ENCODE peak calls at places on chromosomes 2 and 18, in eight cellular contexts. A is H54; T is RWPE1; M is breast epithelium; O is SK-N-SH; W is stimulated activated naive CD8-positive, alpha-beta T cell treated with anti-CD3 and anti-CD28 coated beads, Interleukin-15, Interleukin-2, amounts not matched to agents 100 U/mL and 50 U/mL, for 24 hours; J is heart left ventricle; B is hippocampal formation. Q is an unnamed sample.

GRCh38 chr18:5457467-5457957 is 86.3 kb downstream of the EPB41L3 start:
- DNase-seq in A (no peak), B (no peak), O (no peak), M (no peak), T (no peak), W (no peak), J (no peak), Q (no peak)

GRCh38 chr2:28452534-28453081 is 43.3 kb upstream of the PLB1 start:
- DNase-seq in O (peak; percentile 83), W (peak; percentile 92), A (peak; percentile 60), J (peak; percentile 75), T (peak; percentile 51), B (no peak), M (no peak), Q (peak; percentile 90)

GRCh38 chr2:83103602-83104001 is 1355.5 kb downstream of the SUCLG1 start:
- DNase-seq in A (no peak), J (no peak), M (no peak), T (peak; percentile 53), W (no peak), B (no peak), O (no peak), Q (no peak)

GRCh38 chr2:180006236-180006635 is 861 bp downstream of the CWC22 start:
- DNase-seq in J (no peak), B (no peak), A (no peak), M (no peak), T (no peak), O (peak; percentile 9), W (no peak), Q (no peak)

GRCh38 chr2:40760071-40760666 is 308.3 kb upstream of the SLC8A1 start:
- DNase-seq in W (no peak), J (peak; percentile 30), M (no peak), A (no peak), O (peak; percentile 25), T (peak; percentile 22), B (no peak), Q (no peak)

GRCh38 chr18:23921716-23922285 is 92.8 kb upstream of the TTC39C start:
- DNase-seq in A (no peak), O (no peak), M (no peak), J (no peak), W (no peak), B (no peak), T (no peak), Q (no peak)

GRCh38 chr18:35112696-35113095 is 71.5 kb downstream of the MAPRE2 start:
- DNase-seq in A (no peak), B (no peak), J (no peak), O (no peak), W (no peak), T (no peak), M (no peak), Q (no peak)

GRCh38 chr2:62550466-62550865 is 44.5 kb upstream of the TMEM17 start:
- DNase-seq in T (no peak), J (no peak), W (no peak), M (no peak), O (no peak), A (no peak), B (no peak), Q (no peak)

GRCh38 chr2:207240649-207241048 is 74.9 kb upstream of the KLF7 start:
- DNase-seq in T (no peak), A (no peak), B (no peak), M (no peak), J (no peak), W (peak; percentile 46), O (no peak), Q (no peak)

GRCh38 chr18:58025733-58026132 is 18.3 kb upstream of the NEDD4L start:
- DNase-seq in M (no peak), J (no peak), A (no peak), O (no peak), T (no peak), W (no peak), B (no peak), Q (no peak)

GRCh38 chr2:150643106-150643730 is 155.8 kb upstream of the RND3 start:
- DNase-seq in W (no peak), O (no peak), J (no peak), T (no peak), A (no peak), B (no peak), M (no peak), Q (no peak)

GRCh38 chr2:157931542-157931941 is 55.4 kb upstream of the ACVR1 start:
- DNase-seq in M (no peak), W (no peak), T (no peak), B (no peak), A (no peak), O (no peak), J (no peak), Q (no peak)

GRCh38 chr18:76557026-76557575 is 62.1 kb upstream of the ZNF516 start:
- DNase-seq in M (no peak), J (no peak), A (no peak), T (no peak), W (no peak), O (no peak), B (no peak), Q (no peak)

GRCh38 chr2:128473175-128474013 is 154.7 kb upstream of the HS6ST1 start:
- DNase-seq in O (no peak), B (no peak), M (peak; percentile 48), T (no peak), A (no peak), J (no peak), W (peak; percentile 57), Q (no peak)

GRCh38 chr2:61005736-61006135 is 11.8 kb upstream of the PEX13 start:
- DNase-seq in T (no peak), M (no peak), W (no peak), J (no peak), A (no peak), O (no peak), B (no peak), Q (no peak)

Q was measured in sciatic nerve.